ENCODE peak calls at places on chromosomes 3 and 15, in eight cellular contexts. O is CD8-positive, alpha-beta memory T cell; L is heart right ventricle; G is caudate nucleus; Z is body of pancreas; R is CD4-positive, alpha-beta T cell; D is fibroblast of lung; F is stomach. E is an unnamed sample.

GRCh38 chr15:85752591-85752990 is 42.1 kb downstream of the KLHL25 start:
- DNase-seq in O (no peak), L (no peak), G (no peak), Z (peak; percentile 88), R (no peak), D (no peak), F (peak; percentile 85), E (peak; percentile 81)

GRCh38 chr3:117278424-117279190 is 569.0 kb downstream of the TUSC7 start:
- DNase-seq in O (no peak), L (no peak), G (no peak), Z (peak; percentile 63), R (no peak), D (peak; percentile 8), F (peak; percentile 27), E (peak; percentile 40)

GRCh38 chr3:107855710-107856109 is 235.1 kb downstream of the CD47 start:
- DNase-seq in O (no peak), L (no peak), G (no peak), Z (no peak), R (no peak), D (peak; percentile 10), F (no peak), E (no peak)

GRCh38 chr3:195556390-195556789 is 13.3 kb upstream of the PPP1R2 start:
- DNase-seq in O (peak; percentile 40), L (no peak), G (no peak), Z (no peak), R (no peak), D (no peak), F (no peak), E (no peak)

GRCh38 chr3:13042932-13043275 is 30.3 kb downstream of the IQSEC1 start:
- DNase-seq in O (no peak), L (no peak), G (no peak), Z (no peak), R (no peak), D (no peak), F (no peak), E (no peak)

GRCh38 chr15:40079456-40079855 is 29.2 kb downstream of the BMF start:
- DNase-seq in O (no peak), L (no peak), G (no peak), Z (no peak), R (no peak), D (no peak), F (no peak), E (no peak)

GRCh38 chr3:12536423-12536822 is 8.9 kb downstream of the MKRN2OS start:
- DNase-seq in O (no peak), L (no peak), G (no peak), Z (no peak), R (no peak), D (peak; percentile 54), F (no peak), E (no peak)

GRCh38 chr3:185961675-185962232 is 23.9 kb upstream of the TRA2B start:
- DNase-seq in O (no peak), L (no peak), G (no peak), Z (no peak), R (no peak), D (no peak), F (no peak), E (no peak)

GRCh38 chr3:80701349-80701748 is 933.6 kb upstream of the ROBO1 start:
- DNase-seq in O (no peak), L (no peak), G (no peak), Z (no peak), R (no peak), D (no peak), F (no peak), E (no peak)

GRCh38 chr3:46878796-46879436 is 1.4 kb downstream of the PTH1R start:
- DNase-seq in O (no peak), L (no peak), G (no peak), Z (no peak), R (no peak), D (no peak), F (no peak), E (no peak)

GRCh38 chr3:46558184-46559029 is 7.7 kb downstream of the LRRC2 start:
- DNase-seq in O (peak; percentile 74), L (peak; percentile 81), G (no peak), Z (peak; percentile 94), R (peak; percentile 73), D (peak; percentile 75), F (peak; percentile 94), E (peak; percentile 68)

GRCh38 chr3:191328963-191329653 is at the start of gene CCDC50:
- DNase-seq in O (no peak), L (peak; percentile 90), G (peak; percentile 41), Z (peak; percentile 91), R (peak; percentile 38), D (peak; percentile 78), F (peak; percentile 86), E (peak; percentile 70)

GRCh38 chr3:35864871-35865270 is 225.5 kb downstream of the ARPP21 start:
- DNase-seq in O (no peak), L (no peak), G (no peak), Z (no peak), R (no peak), D (no peak), F (no peak), E (no peak)

GRCh38 chr3:112200317-112200666 is 67.2 kb upstream of the GCSAM start:
- DNase-seq in O (no peak), L (no peak), G (no peak), Z (no peak), R (no peak), D (no peak), F (no peak), E (no peak)

GRCh38 chr15:75153084-75153483 is 48.6 kb upstream of the C15orf39 start:
- DNase-seq in O (no peak), L (no peak), G (no peak), Z (no peak), R (no peak), D (peak; percentile 31), F (no peak), E (peak; percentile 59)

GRCh38 chr3:104133004-104133403 is 1233.7 kb upstream of the ALCAM start:
- DNase-seq in O (no peak), L (no peak), G (no peak), Z (no peak), R (no peak), D (no peak), F (no peak), E (no peak)

GRCh38 chr3:196506687-196507086 is 3.1 kb upstream of the RNF168 start:
- DNase-seq in O (no peak), L (no peak), G (no peak), Z (no peak), R (no peak), D (no peak), F (no peak), E (no peak)

GRCh38 chr3:179196700-179197099 is 48.5 kb downstream of the PIK3CA start:
- DNase-seq in O (no peak), L (no peak), G (no peak), Z (no peak), R (no peak), D (no peak), F (no peak), E (no peak)

GRCh38 chr15:26771917-26772587 is 814 bp downstream of the GABRB3 start:
- DNase-seq in O (no peak), L (no peak), G (peak; percentile 36), Z (peak; percentile 25), R (no peak), D (no peak), F (no peak), E (no peak)

GRCh38 chr15:92896543-92896942 is 3.6 kb upstream of the CHD2 start:
- DNase-seq in O (peak; percentile 3), L (no peak), G (no peak), Z (no peak), R (no peak), D (no peak), F (no peak), E (no peak)

DNA sequence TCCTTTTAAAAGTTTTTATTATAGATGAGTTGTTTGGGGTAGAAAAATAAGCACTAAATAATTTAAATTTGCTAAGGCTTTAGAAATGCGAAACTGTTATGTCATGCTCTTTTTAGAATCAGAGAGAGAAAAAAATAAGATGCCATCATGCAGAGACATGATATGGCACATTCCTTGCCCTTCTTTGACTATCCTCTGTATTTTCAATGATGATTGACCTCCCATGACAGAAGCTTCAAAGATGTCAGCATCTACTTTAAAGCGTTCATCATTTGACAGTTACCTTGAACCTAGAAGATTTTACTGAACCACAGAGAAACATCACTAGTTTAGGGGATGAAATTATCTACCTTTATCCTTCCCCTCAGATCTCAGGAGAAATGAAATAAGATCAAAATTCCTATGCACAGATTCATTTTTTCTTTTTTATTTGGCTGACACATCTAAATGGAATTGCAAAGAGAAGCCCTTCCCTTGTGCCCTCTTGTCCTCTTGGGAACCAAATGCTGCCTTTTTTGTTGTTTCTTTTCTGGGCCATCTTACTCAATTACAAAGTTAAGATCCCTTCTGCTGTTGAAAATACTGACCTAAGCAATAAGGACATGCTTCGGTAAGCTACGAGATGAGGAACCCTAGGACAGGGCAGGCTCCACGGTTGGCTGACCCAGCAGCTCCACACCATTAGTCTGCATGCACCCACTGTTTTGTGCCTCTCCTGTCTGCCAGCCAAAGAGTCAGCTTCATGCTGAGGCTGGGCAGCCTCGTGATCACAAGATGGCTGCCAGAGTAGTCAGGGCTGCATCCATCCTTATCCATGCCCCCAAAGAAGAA is 289.6 kb upstream of the TPM1 start:
- DNase-seq in O (no peak), L (no peak), G (no peak), Z (no peak), R (no peak), D (peak; percentile 40), F (no peak), E (no peak)
- H3K27ac ChIP-seq in O (no peak overlapping the region), L (no peak overlapping the region), G (peak overlapping the region; percentile 1), Z (no peak overlapping the region), R (no peak overlapping the region), D (no peak overlapping the region), F (no peak overlapping the region), E (peak overlapping the region; percentile 15)

GRCh38 chr3:184465883-184466412 is 86.1 kb downstream of the CHRD start:
- DNase-seq in O (no peak), L (no peak), G (no peak), Z (no peak), R (no peak), D (no peak), F (no peak), E (no peak)
- H3K27ac ChIP-seq in O (no peak overlapping the region), L (no peak overlapping the region), G (no peak overlapping the region), Z (no peak overlapping the region), R (no peak overlapping the region), D (peak overlapping the region; percentile 69), F (no peak overlapping the region), E (no peak overlapping the region)

GRCh38 chr15:71635735-71636134 is 174.6 kb upstream of the NR2E3 start:
- DNase-seq in O (no peak), L (no peak), G (no peak), Z (no peak), R (no peak), D (no peak), F (no peak), E (no peak)

GRCh38 chr15:71634820-71635219 is 175.5 kb upstream of the NR2E3 start:
- DNase-seq in O (no peak), L (no peak), G (no peak), Z (no peak), R (no peak), D (no peak), F (no peak), E (no peak)

GRCh38 chr15:71638876-71639275 is 171.5 kb upstream of the NR2E3 start:
- DNase-seq in O (no peak), L (no peak), G (no peak), Z (no peak), R (no peak), D (no peak), F (no peak), E (no peak)

GRCh38 chr15:71639531-71639930 is 170.8 kb upstream of the NR2E3 start:
- DNase-seq in O (no peak), L (no peak), G (no peak), Z (no peak), R (no peak), D (no peak), F (no peak), E (no peak)
- H3K27ac ChIP-seq in O (no peak overlapping the region), L (no peak overlapping the region), G (no peak overlapping the region), Z (no peak overlapping the region), R (no peak overlapping the region), D (no peak overlapping the region), F (no peak overlapping the region), E (no peak overlapping the region)

GRCh38 chr3:172607305-172608121 is 84.3 kb upstream of the TNFSF10 start:
- DNase-seq in O (no peak), L (peak; percentile 56), G (no peak), Z (no peak), R (no peak), D (peak; percentile 78), F (no peak), E (peak; percentile 54)
- H3K27ac ChIP-seq in O (no peak overlapping the region), L (peak overlapping the region; percentile 83), G (no peak overlapping the region), Z (peak overlapping the region; percentile 64), R (no peak overlapping the region), D (no peak overlapping the region), F (peak overlapping the region; percentile 16), E (peak overlapping the region; percentile 77)

E was measured in RWPE1.